ENCODE peak calls at places on chromosomes 13 and 19, in four cellular contexts. J is GM23338, D is neural progenitor cell, S is IMR-90. G is an unnamed sample.

GRCh38 chr13:50626031-50626643 is 217.4 kb downstream of the DLEU7 start:
- DNase-seq in J (no peak), D (no peak), S (no peak), G (no peak)

GRCh38 chr13:90686438-90686837 is 661.0 kb upstream of the MIR17HG start:
- DNase-seq in J (no peak), D (no peak), S (peak), G (no peak)

GRCh38 chr19:3210347-3211017 is 14.0 kb upstream of the CELF5 start:
- DNase-seq in J (peak), D (peak), S (no peak), G (peak)

GRCh38 chr13:112869202-112870061 is 99.6 kb upstream of the MCF2L start:
- DNase-seq in J (no peak), D (no peak), S (peak), G (no peak)

GRCh38 chr19:31448221-31448657 is 99.0 kb upstream of the TSHZ3 start:
- DNase-seq in J (no peak), D (no peak), S (peak), G (no peak)

GRCh38 chr13:66560991-66561390 is 669.1 kb downstream of the PCDH9 start:
- DNase-seq in J (no peak), D (no peak), S (no peak), G (no peak)

GRCh38 chr19:3404324-3405260 is 38.2 kb downstream of the NFIC start:
- DNase-seq in J (peak), D (no peak), S (peak), G (no peak)

GRCh38 chr13:25587581-25587980 is 215.8 kb downstream of the ATP8A2 start:
- DNase-seq in J (no peak), D (no peak), S (no peak), G (no peak)

GRCh38 chr19:8973501-8974091 is 36.6 kb downstream of the MUC16 start:
- DNase-seq in J (peak), D (peak), S (no peak), G (no peak)

GRCh38 chr13:98307744-98308524 is 130.9 kb upstream of the RNF113B start:
- DNase-seq in J (no peak), D (no peak), S (peak), G (no peak)

GRCh38 chr13:43195112-43195511 is 171.7 kb downstream of the DNAJC15 start:
- DNase-seq in J (no peak), D (no peak), S (no peak), G (no peak)

GRCh38 chr13:41802684-41803554 is 158.0 kb downstream of the VWA8 start:
- DNase-seq in J (no peak), D (no peak), S (peak), G (no peak)

GRCh38 chr13:101144808-101145419 is 271.4 kb downstream of the NALCN start:
- DNase-seq in J (peak), D (peak), S (peak), G (no peak)

GRCh38 chr13:64278493-64278892 is 2862.8 kb upstream of the PCDH20 start:
- DNase-seq in J (no peak), D (no peak), S (peak), G (no peak)

GRCh38 chr19:16324384-16325160 is at the start of gene KLF2:
- DNase-seq in J (peak), D (peak), S (peak), G (peak)

GRCh38 chr19:58274771-58275199 is 4.0 kb upstream of the ZNF8 start:
- DNase-seq in J (no peak), D (no peak), S (peak), G (no peak)

GRCh38 chr19:7870571-7871279 is 3.5 kb downstream of the PRR36 start:
- DNase-seq in J (peak), D (peak), S (no peak), G (peak)

GRCh38 chr19:51251453-51251790 is 542 bp downstream of the SIGLECL1 start:
- DNase-seq in J (no peak), D (no peak), S (no peak), G (no peak)

GRCh38 chr13:45473627-45474026 is 8.9 kb downstream of the COG3 start:
- DNase-seq in J (peak), D (peak), S (no peak), G (peak)

GRCh38 chr19:57947088-57947418 is 453 bp downstream of the ZNF256 start:
- DNase-seq in J (no peak), D (no peak), S (no peak), G (no peak)

GRCh38 chr19:3125900-3126524 is 9.8 kb upstream of the GNA15 start:
- DNase-seq in J (peak), D (peak), S (no peak), G (peak)

GRCh38 chr13:42996584-42996983 is 4.5 kb upstream of the EPSTI1 start:
- DNase-seq in J (no peak), D (no peak), S (peak), G (no peak)

GRCh38 chr13:34941436-34941834 is 635 bp upstream of the NBEA start:
- DNase-seq in J (no peak), D (no peak), S (no peak), G (no peak)
- H3K4me3 ChIP-seq in J (peak), D (peak), S (peak), G (peak)

DNA sequence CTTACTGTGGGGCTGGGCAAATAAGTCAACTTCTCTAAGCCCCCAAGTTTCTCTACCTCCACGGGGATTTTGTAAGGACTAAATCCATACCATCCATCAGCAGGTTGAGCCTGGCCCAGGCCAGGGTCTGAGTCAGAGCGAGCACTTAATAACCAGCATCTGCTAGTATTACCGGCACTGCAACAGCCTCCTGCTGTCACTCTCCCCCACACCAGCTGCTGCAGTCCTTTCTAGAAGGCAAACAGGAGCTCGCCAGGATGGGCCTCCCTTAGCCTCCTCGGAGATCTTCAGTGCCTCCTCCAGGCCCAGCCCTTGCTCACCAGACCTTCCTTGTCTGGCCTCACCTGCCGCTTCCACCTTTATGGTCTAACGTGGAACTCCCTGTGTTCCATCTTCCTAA is 3.2 kb downstream of the NAPA start:
- DNase-seq in J (no peak), D (no peak), S (peak), G (no peak)
- TF ChIP-seq CTCF in J (no peak), D (no peak), S (no peak), G (no peak)

GRCh38 chr19:11195681-11196080 is 1.7 kb downstream of the KANK2 start:
- DNase-seq in J (no peak), D (no peak), S (no peak), G (no peak)
- H3K4me3 ChIP-seq in J (no peak), D (no peak), S (peak), G (no peak)

GRCh38 chr19:13902993-13903555 is 2.8 kb downstream of the BRME1 start:
- DNase-seq in J (peak), D (no peak), S (no peak), G (peak)
- TF ChIP-seq CTCF in J (peak), D (peak), S (peak), G (peak)

GRCh38 chr19:49073514-49074378 is 1.2 kb upstream of the KCNA7 start:
- DNase-seq in J (peak), D (peak), S (no peak), G (peak)

GRCh38 chr19:49070416-49070815 is 2.1 kb downstream of the KCNA7 start:
- DNase-seq in J (no peak), D (no peak), S (no peak), G (no peak)

GRCh38 chr19:49067554-49067953 is 2.9 kb upstream of the NTF4 start:
- DNase-seq in J (no peak), D (no peak), S (no peak), G (no peak)

GRCh38 chr19:49069026-49069425 is 3.5 kb downstream of the KCNA7 start:
- DNase-seq in J (no peak), D (no peak), S (no peak), G (no peak)

GRCh38 chr19:49071860-49072547 is 495 bp downstream of the KCNA7 start:
- DNase-seq in J (peak), D (peak), S (no peak), G (peak)
- H3K4me3 ChIP-seq in J (peak), D (peak), S (no peak), G (peak)

GRCh38 chr19:33233056-33233873 is 7.6 kb upstream of the SLC7A10 start:
- DNase-seq in J (no peak), D (no peak), S (no peak), G (no peak)

GRCh38 chr19:33235269-33235995 is 9.8 kb upstream of the SLC7A10 start:
- DNase-seq in J (peak), D (peak), S (peak), G (peak)

GRCh38 chr19:33234736-33235135 is 9.1 kb upstream of the SLC7A10 start:
- DNase-seq in J (no peak), D (no peak), S (no peak), G (no peak)

GRCh38 chr19:33232656-33233055 is 7.0 kb upstream of the SLC7A10 start:
- DNase-seq in J (no peak), D (no peak), S (no peak), G (no peak)

DNA sequence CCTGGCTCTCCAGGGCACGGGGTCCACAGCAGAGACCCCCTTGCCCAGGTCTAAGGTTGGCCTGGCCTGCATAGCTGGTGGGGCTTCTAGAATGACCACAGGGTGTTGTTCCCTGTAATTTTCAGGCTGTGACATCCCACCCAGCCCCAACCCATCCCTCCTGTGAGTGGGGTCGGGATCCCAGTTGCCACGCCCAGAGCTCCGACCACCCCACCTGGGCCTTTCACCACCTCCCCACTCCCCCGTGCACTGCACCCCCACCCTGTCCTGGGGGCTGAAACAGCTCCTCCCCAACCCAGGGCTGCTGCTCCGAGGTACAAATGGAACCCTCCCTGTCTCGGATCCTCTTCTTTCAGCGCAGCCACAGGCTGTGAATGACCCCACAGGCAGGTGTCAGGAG is 8.4 kb upstream of the SLC7A10 start:
- DNase-seq in J (no peak), D (no peak), S (no peak), G (no peak)
- TF ChIP-seq CTCF in J (no peak), D (no peak), S (no peak), G (no peak)

GRCh38 chr13:110394371-110394841 is 87.3 kb downstream of the COL4A2 start:
- DNase-seq in J (no peak), D (no peak), S (peak), G (no peak)

GRCh38 chr13:110396476-110396875 is 89.4 kb downstream of the COL4A2 start:
- DNase-seq in J (no peak), D (no peak), S (no peak), G (no peak)

GRCh38 chr13:110398564-110399507 is 91.8 kb downstream of the COL4A2 start:
- DNase-seq in J (no peak), D (no peak), S (peak), G (no peak)

GRCh38 chr13:110397445-110397844 is 90.4 kb downstream of the COL4A2 start:
- DNase-seq in J (no peak), D (no peak), S (peak), G (no peak)

DNA sequence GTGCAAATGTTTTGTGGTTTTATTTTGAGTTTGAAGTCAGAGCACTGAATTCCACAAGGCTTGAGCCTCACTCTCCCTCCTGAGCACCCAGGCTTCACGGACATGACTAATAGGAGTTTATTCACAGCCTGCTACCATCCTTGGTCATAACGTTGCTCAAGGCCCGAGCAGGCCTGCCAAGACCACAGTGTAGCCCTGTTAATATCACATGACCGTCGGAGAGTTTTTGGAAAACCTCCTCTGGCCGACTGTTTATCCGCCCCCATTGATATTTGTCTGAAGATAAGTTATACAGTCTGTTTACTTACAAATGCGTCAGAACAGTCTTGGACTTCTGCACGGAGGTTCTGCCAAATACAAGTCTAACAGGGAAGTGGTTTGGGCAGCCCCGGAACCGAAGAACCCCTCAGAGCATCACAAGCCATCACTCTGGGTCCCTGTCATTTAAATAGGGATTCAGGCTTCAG is 89.9 kb downstream of the COL4A2 start:
- DNase-seq in J (no peak), D (no peak), S (peak), G (no peak)
- H3K4me3 ChIP-seq in J (no peak), D (no peak), S (no peak), G (no peak)